ENCODE peak calls at places on chromosomes 11 and 22, in seven cellular contexts. T is AG04450, X is astrocyte of the spinal cord, L is fibroblast of lung, K is H7, Z is brain microvascular endothelial cell, U is ovary. G is an unnamed sample.

GRCh38 chr11:35864131-35864530 is 79.7 kb upstream of the LDLRAD3 start:
- DNase-seq in T (no peak), X (no peak), L (no peak), K (no peak), Z (no peak), U (no peak), G (no peak)

GRCh38 chr11:1943576-1943975 is 3.6 kb upstream of the MRPL23 start:
- DNase-seq in T (no peak), X (no peak), L (no peak), K (peak), Z (no peak), U (peak), G (no peak)

GRCh38 chr11:7512525-7513209 is 1.1 kb upstream of the PPFIBP2 start:
- DNase-seq in T (no peak), X (peak), L (peak), K (peak), Z (no peak), U (peak), G (peak)

GRCh38 chr11:119895981-119896380 is 167.0 kb upstream of the NECTIN1 start:
- DNase-seq in T (no peak), X (no peak), L (no peak), K (no peak), Z (no peak), U (no peak), G (no peak)

GRCh38 chr11:117144477-117145392 is 648 bp downstream of the PAFAH1B2 start:
- DNase-seq in T (peak), X (peak), L (peak), K (peak), Z (peak), U (peak), G (peak)

GRCh38 chr22:43449205-43449830 is 37.5 kb downstream of the MPPED1 start:
- DNase-seq in T (no peak), X (no peak), L (no peak), K (peak), Z (no peak), U (no peak), G (peak)

GRCh38 chr22:46373838-46374662 is 38.5 kb downstream of the TRMU start:
- DNase-seq in T (no peak), X (peak), L (no peak), K (peak), Z (no peak), U (no peak), G (no peak)

GRCh38 chr11:111417766-111418435 is 38.8 kb upstream of the POU2AF1 start:
- DNase-seq in T (peak), X (peak), L (peak), K (no peak), Z (peak), U (peak), G (peak)

GRCh38 chr11:59247535-59248227 is 35.0 kb upstream of the MPEG1 start:
- DNase-seq in T (no peak), X (peak), L (peak), K (no peak), Z (no peak), U (no peak), G (no peak)

GRCh38 chr11:74612877-74613276 is 20.5 kb downstream of the POLD3 start:
- DNase-seq in T (peak), X (no peak), L (peak), K (no peak), Z (no peak), U (no peak), G (no peak)

GRCh38 chr22:45828836-45829235 is 148.1 kb downstream of the WNT7B start:
- DNase-seq in T (no peak), X (no peak), L (no peak), K (no peak), Z (no peak), U (no peak), G (no peak)

GRCh38 chr11:116473236-116473769 is 299.5 kb downstream of the BUD13 start:
- DNase-seq in T (no peak), X (no peak), L (no peak), K (no peak), Z (no peak), U (no peak), G (no peak)

GRCh38 chr11:119734788-119735187 is 5.8 kb upstream of the NECTIN1 start:
- DNase-seq in T (no peak), X (no peak), L (no peak), K (no peak), Z (no peak), U (no peak), G (no peak)

GRCh38 chr11:75279273-75279672 is 38.7 kb downstream of the TPBGL start:
- DNase-seq in T (no peak), X (no peak), L (no peak), K (peak), Z (no peak), U (no peak), G (peak)

GRCh38 chr11:68312780-68313573 is 586 bp downstream of the LRP5 start:
- DNase-seq in T (no peak), X (no peak), L (no peak), K (peak), Z (no peak), U (no peak), G (peak)

GRCh38 chr11:32895471-32895870 is 2.9 kb downstream of the QSER1 start:
- DNase-seq in T (no peak), X (no peak), L (no peak), K (no peak), Z (no peak), U (no peak), G (no peak)

GRCh38 chr11:123083623-123084029 is 21.7 kb upstream of the HSPA8 start:
- DNase-seq in T (peak), X (peak), L (peak), K (no peak), Z (peak), U (peak), G (no peak)

GRCh38 chr11:10844816-10845215 is 13.0 kb downstream of the ZBED5 start:
- DNase-seq in T (no peak), X (no peak), L (no peak), K (no peak), Z (no peak), U (no peak), G (no peak)

GRCh38 chr22:39938509-39938908 is 21.7 kb upstream of the TMA7B start:
- DNase-seq in T (no peak), X (no peak), L (no peak), K (no peak), Z (no peak), U (no peak), G (no peak)

GRCh38 chr11:19644316-19644715 is 68.3 kb upstream of the NAV2 start:
- DNase-seq in T (no peak), X (peak), L (no peak), K (no peak), Z (no peak), U (no peak), G (no peak)

GRCh38 chr11:134466035-134466908 is 54.2 kb upstream of the B3GAT1 start:
- DNase-seq in T (no peak), X (no peak), L (no peak), K (peak), Z (no peak), U (no peak), G (peak)

GRCh38 chr11:72446929-72447753 is 12.8 kb upstream of the CLPB start:
- DNase-seq in T (peak), X (peak), L (peak), K (peak), Z (peak), U (no peak), G (no peak)

GRCh38 chr22:36113121-36113520 is 47.4 kb downstream of the APOL3 start:
- DNase-seq in T (no peak), X (no peak), L (no peak), K (no peak), Z (no peak), U (no peak), G (no peak)

GRCh38 chr11:44521148-44521547 is 44.3 kb upstream of the CD82 start:
- DNase-seq in T (no peak), X (no peak), L (no peak), K (no peak), Z (no peak), U (no peak), G (no peak)

GRCh38 chr11:125072210-125072960 is 9.3 kb downstream of the SLC37A2 start:
- DNase-seq in T (no peak), X (no peak), L (no peak), K (peak), Z (no peak), U (no peak), G (peak)

GRCh38 chr11:122201126-122201525 is 85.1 kb upstream of the BLID start:
- DNase-seq in T (no peak), X (no peak), L (no peak), K (no peak), Z (no peak), U (no peak), G (no peak)

GRCh38 chr11:70547821-70548670 is 149.7 kb downstream of the CTTN start:
- DNase-seq in T (no peak), X (no peak), L (no peak), K (peak), Z (no peak), U (no peak), G (peak)

GRCh38 chr11:67002297-67002913 is 20.5 kb upstream of the SYT12 start:
- DNase-seq in T (no peak), X (no peak), L (no peak), K (peak), Z (no peak), U (no peak), G (peak)

DNA sequence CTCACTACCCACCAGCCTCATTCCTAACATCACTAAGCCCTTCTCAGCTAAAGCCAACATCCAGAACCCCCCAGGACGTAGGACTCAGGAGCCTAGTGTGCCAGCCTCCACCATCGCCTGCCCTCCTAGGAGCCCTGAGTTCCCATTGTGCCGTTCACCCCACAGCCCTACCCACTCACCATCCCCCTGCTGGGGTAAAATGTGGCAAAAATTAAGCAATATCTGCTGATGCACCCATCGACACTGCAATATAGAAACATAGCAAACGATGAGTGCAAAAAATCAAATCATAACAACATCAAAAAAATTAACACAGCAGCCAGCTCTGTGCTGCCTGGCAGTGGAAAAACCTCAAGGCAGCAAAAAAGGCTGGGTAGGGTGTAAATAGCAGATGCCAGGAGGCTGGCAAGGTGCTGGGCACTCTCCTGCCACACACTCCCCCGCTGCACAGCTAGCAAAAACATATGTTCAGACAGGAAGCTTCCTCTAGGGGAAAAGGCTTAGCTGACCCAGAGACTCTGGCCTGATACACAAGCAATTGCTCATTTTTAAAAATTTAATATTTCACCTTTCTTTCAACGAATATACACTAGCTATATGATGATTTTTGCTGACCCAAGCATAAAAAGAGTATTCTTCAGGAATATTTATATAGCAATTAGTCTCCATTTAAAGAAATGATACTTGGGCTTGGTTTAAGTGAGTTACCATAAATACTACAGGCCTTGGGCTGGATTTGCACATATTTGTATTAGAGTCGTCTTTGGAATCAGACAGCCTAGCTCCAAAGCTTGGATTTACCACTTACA is 33.8 kb downstream of the PRDM10 start:
- DNase-seq in T (no peak), X (no peak), L (no peak), K (no peak), Z (no peak), U (no peak), G (no peak)
- H3K4me3 ChIP-seq in T (no peak), X (no peak), L (no peak), K (no peak), Z (no peak), U (no peak), G (no peak)

GRCh38 chr11:114290503-114291239 is 5.5 kb upstream of the NNMT start:
- DNase-seq in T (no peak), X (peak), L (no peak), K (no peak), Z (no peak), U (no peak), G (no peak)

GRCh38 chr11:114291381-114291780 is 4.8 kb upstream of the NNMT start:
- DNase-seq in T (peak), X (peak), L (no peak), K (no peak), Z (peak), U (no peak), G (no peak)

GRCh38 chr11:114293201-114293711 is 2.9 kb upstream of the NNMT start:
- DNase-seq in T (no peak), X (peak), L (no peak), K (no peak), Z (no peak), U (no peak), G (no peak)

GRCh38 chr11:114289779-114290178 is 6.4 kb upstream of the NNMT start:
- DNase-seq in T (no peak), X (no peak), L (no peak), K (no peak), Z (no peak), U (no peak), G (no peak)

DNA sequence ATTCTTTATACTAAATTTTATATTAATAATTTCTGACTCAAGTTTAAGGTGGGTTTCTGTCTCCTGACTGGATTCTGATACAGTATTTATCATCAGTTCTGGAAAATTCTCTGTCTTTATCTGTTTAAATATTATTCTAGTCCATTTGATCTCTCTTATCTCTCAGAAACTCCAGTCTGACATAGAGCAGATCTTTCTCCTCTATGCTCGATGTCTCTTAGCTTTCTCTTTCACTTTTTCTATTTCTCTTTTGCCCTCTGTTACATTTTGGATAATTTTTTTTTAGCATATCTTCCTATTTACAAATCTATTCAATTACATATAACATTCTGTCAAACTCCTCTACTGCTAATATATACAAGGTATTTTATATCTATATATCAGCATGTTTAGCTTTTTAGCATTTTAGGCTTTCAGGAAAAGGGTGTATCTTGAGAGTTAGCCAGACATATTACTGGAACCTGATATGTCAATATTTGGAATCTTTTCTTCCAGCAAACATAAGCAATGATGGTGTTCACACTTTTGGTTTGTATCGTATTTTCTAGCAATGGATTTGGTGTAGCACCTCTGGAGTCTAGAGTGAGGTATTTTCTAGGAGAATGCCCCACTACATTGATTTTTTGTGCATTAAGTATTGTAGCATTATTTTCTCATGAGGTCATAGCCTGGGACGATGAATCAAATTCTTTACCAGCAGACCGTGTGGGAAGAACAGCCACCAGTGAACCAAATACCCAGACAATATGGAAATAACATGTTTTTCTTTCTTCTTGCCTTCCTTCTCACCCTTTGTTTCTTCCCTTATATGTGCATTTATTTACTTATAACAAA is 4.1 kb upstream of the NNMT start:
- DNase-seq in T (no peak), X (peak), L (peak), K (no peak), Z (peak), U (no peak), G (no peak)
- H3K4me3 ChIP-seq in T (peak), X (no peak), L (peak), K (no peak), Z (no peak), U (no peak), G (no peak)

GRCh38 chr11:130427049-130427388 is 1.4 kb downstream of the ADAMTS8 start:
- DNase-seq in T (no peak), X (no peak), L (no peak), K (peak), Z (no peak), U (no peak), G (no peak)
- H3K4me3 ChIP-seq in T (peak), X (no peak), L (no peak), K (no peak), Z (no peak), U (peak), G (peak)

GRCh38 chr11:93510196-93510898 is 32.8 kb downstream of the SMCO4 start:
- DNase-seq in T (no peak), X (no peak), L (no peak), K (no peak), Z (no peak), U (no peak), G (no peak)
- H3K4me3 ChIP-seq in T (no peak), X (no peak), L (no peak), K (no peak), Z (no peak), U (no peak), G (no peak)

DNA sequence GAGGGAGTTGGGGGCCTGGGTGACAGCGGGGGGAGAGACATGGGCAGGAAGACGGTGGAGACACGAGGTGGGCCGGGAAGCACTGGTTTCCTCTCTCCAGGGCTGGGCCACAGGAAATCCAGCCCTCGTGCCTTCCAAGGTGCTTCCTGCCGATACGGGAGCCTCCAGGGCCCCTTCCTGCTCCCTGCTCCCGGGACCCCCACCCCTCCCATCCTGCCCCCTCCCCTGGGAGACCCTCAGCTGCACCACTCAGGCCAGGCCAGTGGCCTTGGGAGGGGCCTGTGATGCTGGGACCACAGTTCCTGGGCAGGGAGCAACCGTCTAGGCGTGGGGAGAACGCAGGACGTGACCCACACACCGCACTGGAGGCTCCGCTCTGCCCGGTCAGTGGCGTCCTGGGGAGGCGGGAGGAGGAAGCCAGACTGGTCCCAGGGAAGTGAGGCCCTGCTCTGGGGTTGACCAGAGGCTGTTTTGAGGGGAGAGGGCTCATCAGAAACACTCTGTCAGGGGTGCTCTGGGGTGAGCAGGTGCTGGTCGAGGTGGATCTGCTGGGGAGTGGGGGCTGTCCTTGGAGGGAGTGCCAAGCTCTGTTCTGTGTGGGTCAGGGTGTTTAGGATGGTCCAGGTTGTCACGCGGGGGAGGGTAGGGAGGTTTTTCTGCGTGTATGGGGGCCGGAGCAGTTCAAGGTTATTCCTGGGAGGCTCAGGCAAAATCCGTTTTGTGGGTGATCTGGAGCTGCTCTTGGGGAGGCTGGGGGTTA is at the start of gene SHANK3:
- DNase-seq in T (no peak), X (no peak), L (no peak), K (peak), Z (no peak), U (no peak), G (peak)
- H3K4me3 ChIP-seq in T (no peak), X (no peak), L (no peak), K (peak), Z (no peak), U (peak), G (peak)

GRCh38 chr11:129281471-129282268 is 89.5 kb upstream of the ARHGAP32 start:
- DNase-seq in T (no peak), X (no peak), L (no peak), K (no peak), Z (no peak), U (no peak), G (no peak)

GRCh38 chr11:129278586-129279319 is 86.6 kb upstream of the ARHGAP32 start:
- DNase-seq in T (no peak), X (no peak), L (no peak), K (peak), Z (no peak), U (peak), G (peak)

GRCh38 chr11:129279326-129280026 is 87.4 kb upstream of the ARHGAP32 start:
- DNase-seq in T (no peak), X (peak), L (peak), K (peak), Z (peak), U (peak), G (peak)

GRCh38 chr11:129282634-129283033 is 90.5 kb upstream of the ARHGAP32 start:
- DNase-seq in T (no peak), X (no peak), L (no peak), K (no peak), Z (no peak), U (no peak), G (no peak)

GRCh38 chr11:129280027-129280811 is 88.1 kb upstream of the ARHGAP32 start:
- DNase-seq in T (no peak), X (peak), L (peak), K (no peak), Z (no peak), U (no peak), G (no peak)
- H3K4me3 ChIP-seq in T (peak), X (peak), L (peak), K (peak), Z (peak), U (peak), G (peak)

GRCh38 chr11:17649696-17650600 is 69.4 kb upstream of the MYOD1 start:
- DNase-seq in T (no peak), X (peak), L (no peak), K (peak), Z (no peak), U (no peak), G (peak)

GRCh38 chr11:17651061-17651460 is 68.3 kb upstream of the MYOD1 start:
- DNase-seq in T (no peak), X (no peak), L (no peak), K (peak), Z (no peak), U (no peak), G (no peak)

GRCh38 chr11:17650601-17650911 is 68.8 kb upstream of the MYOD1 start:
- DNase-seq in T (no peak), X (no peak), L (no peak), K (no peak), Z (no peak), U (no peak), G (peak)

GRCh38 chr11:17652556-17652955 is 66.8 kb upstream of the MYOD1 start:
- DNase-seq in T (no peak), X (no peak), L (no peak), K (peak), Z (no peak), U (no peak), G (no peak)

GRCh38 chr11:17651681-17652080 is 67.7 kb upstream of the MYOD1 start:
- DNase-seq in T (no peak), X (no peak), L (no peak), K (peak), Z (no peak), U (no peak), G (peak)
- H3K4me3 ChIP-seq in T (no peak), X (no peak), L (no peak), K (no peak), Z (no peak), U (no peak), G (no peak)